ENCODE peak calls at places on chromosome 11, in ten cellular contexts. One of them, this sample, is unnamed.
A peak's percentile ranks its signal among the peaks of the same experiment; 100 is the strongest.

GRCh38 chr11:73192272-73192671 is 25.8 kb upstream of the P2RY2 start:
- DNase-seq in thoracic aorta: no peak
- DNase-seq in CD4-positive, alpha-beta T cell: no peak
- DNase-seq in lower lobe of right lung: peak; percentile 59
- DNase-seq in bronchial epithelial cell: peak; percentile 99
- DNase-seq in dorsolateral prefrontal cortex: no peak
- DNase-seq in endodermal cell: no peak
- DNase-seq in keratinocyte: peak; percentile 99
- DNase-seq in fibroblast of pulmonary artery: no peak
- DNase-seq in PC-9: peak; percentile 99
- DNase-seq in this sample: no peak

GRCh38 chr11:86873573-86874083 is 73.3 kb downstream of the PRSS23 start:
- DNase-seq in lower lobe of right lung: no peak
- DNase-seq in CD4-positive, alpha-beta T cell: no peak
- DNase-seq in PC-9: no peak
- DNase-seq in dorsolateral prefrontal cortex: no peak
- DNase-seq in endodermal cell: no peak
- DNase-seq in fibroblast of pulmonary artery: peak; percentile 65
- DNase-seq in thoracic aorta: no peak
- DNase-seq in bronchial epithelial cell: peak; percentile 7
- DNase-seq in keratinocyte: no peak
- DNase-seq in this sample: no peak

GRCh38 chr11:100925935-100926334 is 203.7 kb downstream of the PGR start:
- DNase-seq in endodermal cell: no peak
- DNase-seq in CD4-positive, alpha-beta T cell: no peak
- DNase-seq in thoracic aorta: no peak
- DNase-seq in fibroblast of pulmonary artery: peak; percentile 63
- DNase-seq in dorsolateral prefrontal cortex: no peak
- DNase-seq in keratinocyte: peak; percentile 9
- DNase-seq in PC-9: peak; percentile 66
- DNase-seq in lower lobe of right lung: no peak
- DNase-seq in bronchial epithelial cell: peak; percentile 69
- DNase-seq in this sample: no peak

GRCh38 chr11:117473692-117474091 is 146.0 kb downstream of the CEP164 start:
- DNase-seq in dorsolateral prefrontal cortex: no peak
- DNase-seq in CD4-positive, alpha-beta T cell: no peak
- DNase-seq in thoracic aorta: no peak
- DNase-seq in keratinocyte: no peak
- DNase-seq in endodermal cell: peak; percentile 69
- DNase-seq in fibroblast of pulmonary artery: no peak
- DNase-seq in bronchial epithelial cell: peak; percentile 22
- DNase-seq in PC-9: no peak
- DNase-seq in lower lobe of right lung: no peak
- DNase-seq in this sample: no peak

GRCh38 chr11:27910186-27910941 is 197.6 kb downstream of the KIF18A start:
- DNase-seq in dorsolateral prefrontal cortex: no peak
- DNase-seq in bronchial epithelial cell: peak; percentile 89
- DNase-seq in endodermal cell: peak; percentile 55
- DNase-seq in thoracic aorta: no peak
- DNase-seq in CD4-positive, alpha-beta T cell: no peak
- DNase-seq in fibroblast of pulmonary artery: peak; percentile 35
- DNase-seq in keratinocyte: peak; percentile 23
- DNase-seq in PC-9: peak; percentile 48
- DNase-seq in lower lobe of right lung: no peak
- DNase-seq in this sample: no peak

GRCh38 chr11:117418685-117419084 is 91.0 kb downstream of the CEP164 start:
- DNase-seq in thoracic aorta: no peak
- DNase-seq in endodermal cell: peak; percentile 10
- DNase-seq in keratinocyte: no peak
- DNase-seq in PC-9: no peak
- DNase-seq in fibroblast of pulmonary artery: no peak
- DNase-seq in lower lobe of right lung: no peak
- DNase-seq in bronchial epithelial cell: no peak
- DNase-seq in dorsolateral prefrontal cortex: no peak
- DNase-seq in CD4-positive, alpha-beta T cell: no peak
- DNase-seq in this sample: no peak

GRCh38 chr11:115185931-115186330 is 318.3 kb downstream of the CADM1 start:
- DNase-seq in endodermal cell: no peak
- DNase-seq in CD4-positive, alpha-beta T cell: no peak
- DNase-seq in bronchial epithelial cell: no peak
- DNase-seq in dorsolateral prefrontal cortex: no peak
- DNase-seq in keratinocyte: no peak
- DNase-seq in lower lobe of right lung: no peak
- DNase-seq in fibroblast of pulmonary artery: no peak
- DNase-seq in thoracic aorta: no peak
- DNase-seq in PC-9: no peak
- DNase-seq in this sample: no peak

GRCh38 chr11:68242616-68243015 is 29.2 kb downstream of the C11orf24 start:
- DNase-seq in keratinocyte: no peak
- DNase-seq in PC-9: no peak
- DNase-seq in endodermal cell: no peak
- DNase-seq in fibroblast of pulmonary artery: no peak
- DNase-seq in dorsolateral prefrontal cortex: no peak
- DNase-seq in thoracic aorta: no peak
- DNase-seq in lower lobe of right lung: no peak
- DNase-seq in CD4-positive, alpha-beta T cell: no peak
- DNase-seq in bronchial epithelial cell: no peak
- DNase-seq in this sample: no peak

GRCh38 chr11:30395751-30396150 is 72.8 kb downstream of the ARL14EP start:
- DNase-seq in bronchial epithelial cell: no peak
- DNase-seq in thoracic aorta: no peak
- DNase-seq in keratinocyte: no peak
- DNase-seq in CD4-positive, alpha-beta T cell: no peak
- DNase-seq in PC-9: no peak
- DNase-seq in lower lobe of right lung: no peak
- DNase-seq in dorsolateral prefrontal cortex: no peak
- DNase-seq in endodermal cell: no peak
- DNase-seq in fibroblast of pulmonary artery: no peak
- DNase-seq in this sample: no peak

GRCh38 chr11:17735823-17736772 is 1.5 kb downstream of the KCNC1 start:
- DNase-seq in bronchial epithelial cell: no peak
- DNase-seq in thoracic aorta: no peak
- DNase-seq in CD4-positive, alpha-beta T cell: no peak
- DNase-seq in dorsolateral prefrontal cortex: no peak
- DNase-seq in PC-9: no peak
- DNase-seq in fibroblast of pulmonary artery: no peak
- DNase-seq in endodermal cell: no peak
- DNase-seq in keratinocyte: no peak
- DNase-seq in lower lobe of right lung: no peak
- DNase-seq in this sample: no peak

GRCh38 chr11:32418836-32419235 is 16.5 kb downstream of the WT1 start:
- DNase-seq in keratinocyte: no peak
- DNase-seq in dorsolateral prefrontal cortex: no peak
- DNase-seq in endodermal cell: no peak
- DNase-seq in bronchial epithelial cell: peak; percentile 29
- DNase-seq in PC-9: no peak
- DNase-seq in lower lobe of right lung: no peak
- DNase-seq in thoracic aorta: no peak
- DNase-seq in CD4-positive, alpha-beta T cell: no peak
- DNase-seq in fibroblast of pulmonary artery: no peak
- DNase-seq in this sample: no peak

GRCh38 chr11:124644426-124645280 is 22.0 kb downstream of the TBRG1 start:
- DNase-seq in dorsolateral prefrontal cortex: peak; percentile 45
- DNase-seq in thoracic aorta: no peak
- DNase-seq in lower lobe of right lung: peak; percentile 51
- DNase-seq in PC-9: peak; percentile 53
- DNase-seq in fibroblast of pulmonary artery: peak; percentile 82
- DNase-seq in endodermal cell: peak; percentile 86
- DNase-seq in CD4-positive, alpha-beta T cell: no peak
- DNase-seq in bronchial epithelial cell: peak; percentile 48
- DNase-seq in keratinocyte: no peak
- DNase-seq in this sample: peak; percentile 45

GRCh38 chr11:122665882-122666281 is 10.4 kb downstream of the UBASH3B start:
- DNase-seq in lower lobe of right lung: no peak
- DNase-seq in keratinocyte: no peak
- DNase-seq in PC-9: no peak
- DNase-seq in endodermal cell: no peak
- DNase-seq in fibroblast of pulmonary artery: no peak
- DNase-seq in bronchial epithelial cell: no peak
- DNase-seq in dorsolateral prefrontal cortex: no peak
- DNase-seq in CD4-positive, alpha-beta T cell: no peak
- DNase-seq in thoracic aorta: no peak
- DNase-seq in this sample: no peak

GRCh38 chr11:94563176-94563847 is 3.9 kb upstream of the PIWIL4 start:
- DNase-seq in thoracic aorta: no peak
- DNase-seq in CD4-positive, alpha-beta T cell: no peak
- DNase-seq in fibroblast of pulmonary artery: peak; percentile 74
- DNase-seq in bronchial epithelial cell: peak; percentile 83
- DNase-seq in endodermal cell: no peak
- DNase-seq in PC-9: peak; percentile 59
- DNase-seq in keratinocyte: no peak
- DNase-seq in lower lobe of right lung: no peak
- DNase-seq in dorsolateral prefrontal cortex: no peak
- DNase-seq in this sample: no peak

GRCh38 chr11:8265681-8266241 is 2.1 kb upstream of the LMO1 start:
- DNase-seq in CD4-positive, alpha-beta T cell: no peak
- DNase-seq in thoracic aorta: no peak
- DNase-seq in keratinocyte: no peak
- DNase-seq in PC-9: no peak
- DNase-seq in dorsolateral prefrontal cortex: peak; percentile 5
- DNase-seq in bronchial epithelial cell: no peak
- DNase-seq in endodermal cell: peak; percentile 79
- DNase-seq in fibroblast of pulmonary artery: no peak
- DNase-seq in lower lobe of right lung: peak; percentile 18
- DNase-seq in this sample: peak; percentile 10
- TF ChIP-seq CTCF in CD4-positive, alpha-beta T cell: no peak
- TF ChIP-seq CTCF in thoracic aorta: no peak
- TF ChIP-seq CTCF in keratinocyte: peak; percentile 37
- TF ChIP-seq CTCF in PC-9: peak; percentile 21
- TF ChIP-seq CTCF in dorsolateral prefrontal cortex: peak; percentile 10
- TF ChIP-seq CTCF in bronchial epithelial cell: peak; percentile 26
- TF ChIP-seq CTCF in endodermal cell: peak; percentile 72
- TF ChIP-seq CTCF in fibroblast of pulmonary artery: peak; percentile 10
- TF ChIP-seq CTCF in lower lobe of right lung: no peak
- TF ChIP-seq CTCF in this sample: no peak

GRCh38 chr11:111423250-111423615 is 44.2 kb upstream of the POU2AF1 start:
- DNase-seq in dorsolateral prefrontal cortex: no peak
- DNase-seq in CD4-positive, alpha-beta T cell: no peak
- DNase-seq in lower lobe of right lung: no peak
- DNase-seq in PC-9: no peak
- DNase-seq in endodermal cell: no peak
- DNase-seq in fibroblast of pulmonary artery: no peak
- DNase-seq in thoracic aorta: no peak
- DNase-seq in keratinocyte: no peak
- DNase-seq in bronchial epithelial cell: no peak
- DNase-seq in this sample: no peak
- TF ChIP-seq CTCF in dorsolateral prefrontal cortex: no peak
- TF ChIP-seq CTCF in CD4-positive, alpha-beta T cell: no peak
- TF ChIP-seq CTCF in lower lobe of right lung: no peak
- TF ChIP-seq CTCF in PC-9: no peak
- TF ChIP-seq CTCF in endodermal cell: no peak
- TF ChIP-seq CTCF in fibroblast of pulmonary artery: no peak
- TF ChIP-seq CTCF in thoracic aorta: no peak
- TF ChIP-seq CTCF in keratinocyte: no peak
- TF ChIP-seq CTCF in bronchial epithelial cell: no peak
- TF ChIP-seq CTCF in this sample: no peak

GRCh38 chr11:61129608-61130523 is 27.6 kb downstream of the CD5 start:
- DNase-seq in lower lobe of right lung: peak; percentile 91
- DNase-seq in keratinocyte: peak; percentile 33
- DNase-seq in thoracic aorta: peak; percentile 46
- DNase-seq in endodermal cell: peak; percentile 99
- DNase-seq in dorsolateral prefrontal cortex: peak; percentile 84
- DNase-seq in bronchial epithelial cell: peak; percentile 79
- DNase-seq in fibroblast of pulmonary artery: peak; percentile 88
- DNase-seq in PC-9: peak; percentile 85
- DNase-seq in CD4-positive, alpha-beta T cell: peak; percentile 86
- DNase-seq in this sample: peak; percentile 90
- TF ChIP-seq CTCF in lower lobe of right lung: peak; percentile 100
- TF ChIP-seq CTCF in keratinocyte: peak; percentile 100
- TF ChIP-seq CTCF in thoracic aorta: peak; percentile 97
- TF ChIP-seq CTCF in endodermal cell: peak; percentile 100
- TF ChIP-seq CTCF in dorsolateral prefrontal cortex: peak; percentile 99
- TF ChIP-seq CTCF in bronchial epithelial cell: peak; percentile 100
- TF ChIP-seq CTCF in fibroblast of pulmonary artery: peak; percentile 100
- TF ChIP-seq CTCF in PC-9: peak; percentile 100
- TF ChIP-seq CTCF in CD4-positive, alpha-beta T cell: peak; percentile 99
- TF ChIP-seq CTCF in this sample: peak; percentile 100

GRCh38 chr11:4048340-4048739 is 46.3 kb upstream of the RRM1 start:
- DNase-seq in bronchial epithelial cell: peak; percentile 22
- DNase-seq in lower lobe of right lung: no peak
- DNase-seq in PC-9: no peak
- DNase-seq in keratinocyte: no peak
- DNase-seq in thoracic aorta: no peak
- DNase-seq in CD4-positive, alpha-beta T cell: no peak
- DNase-seq in dorsolateral prefrontal cortex: no peak
- DNase-seq in fibroblast of pulmonary artery: no peak
- DNase-seq in endodermal cell: no peak
- DNase-seq in this sample: no peak

GRCh38 chr11:4041731-4042391 is 52.7 kb upstream of the RRM1 start:
- DNase-seq in endodermal cell: peak; percentile 48
- DNase-seq in bronchial epithelial cell: no peak
- DNase-seq in keratinocyte: no peak
- DNase-seq in PC-9: no peak
- DNase-seq in thoracic aorta: no peak
- DNase-seq in lower lobe of right lung: no peak
- DNase-seq in fibroblast of pulmonary artery: no peak
- DNase-seq in dorsolateral prefrontal cortex: no peak
- DNase-seq in CD4-positive, alpha-beta T cell: no peak
- DNase-seq in this sample: no peak

GRCh38 chr11:4040461-4040860 is 54.1 kb upstream of the RRM1 start:
- DNase-seq in PC-9: no peak
- DNase-seq in thoracic aorta: no peak
- DNase-seq in dorsolateral prefrontal cortex: no peak
- DNase-seq in fibroblast of pulmonary artery: no peak
- DNase-seq in CD4-positive, alpha-beta T cell: no peak
- DNase-seq in lower lobe of right lung: no peak
- DNase-seq in endodermal cell: no peak
- DNase-seq in bronchial epithelial cell: no peak
- DNase-seq in keratinocyte: no peak
- DNase-seq in this sample: no peak

GRCh38 chr11:4049006-4049405 is 45.6 kb upstream of the RRM1 start:
- DNase-seq in keratinocyte: no peak
- DNase-seq in CD4-positive, alpha-beta T cell: no peak
- DNase-seq in lower lobe of right lung: no peak
- DNase-seq in bronchial epithelial cell: no peak
- DNase-seq in dorsolateral prefrontal cortex: no peak
- DNase-seq in endodermal cell: no peak
- DNase-seq in fibroblast of pulmonary artery: peak; percentile 58
- DNase-seq in thoracic aorta: no peak
- DNase-seq in PC-9: no peak
- DNase-seq in this sample: no peak

DNA sequence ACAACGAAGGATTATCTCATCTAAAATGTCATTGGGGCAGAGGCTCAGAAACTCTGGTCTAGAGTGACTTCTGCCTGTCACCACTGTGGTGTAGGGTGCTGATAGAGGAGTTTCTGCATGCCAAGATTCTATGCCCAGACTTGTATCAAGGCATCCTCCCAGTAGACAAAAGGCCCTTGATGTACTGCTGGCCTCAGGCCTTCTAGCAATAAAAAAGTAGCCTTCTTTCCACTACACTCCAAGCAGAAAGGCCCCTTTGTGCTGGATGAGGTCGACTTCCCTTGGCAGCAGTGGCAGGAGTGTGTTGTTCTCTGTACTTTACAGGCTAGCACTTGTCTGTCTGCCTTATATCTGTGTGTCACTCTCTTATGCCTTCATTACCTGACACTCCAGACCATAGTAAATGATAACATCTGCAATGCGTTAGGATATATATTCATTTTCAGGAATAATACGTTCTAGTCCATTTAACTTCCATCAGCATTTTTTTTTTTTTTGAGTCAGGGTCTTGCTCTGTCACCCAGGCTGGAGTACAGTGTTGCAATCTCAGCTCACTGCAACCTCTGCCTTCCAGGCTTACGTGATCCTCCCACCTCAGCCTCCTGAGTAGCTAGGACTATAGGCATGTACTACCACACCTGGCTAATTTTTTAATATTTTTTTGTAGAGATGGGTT is 49.5 kb upstream of the RRM1 start:
- DNase-seq in fibroblast of pulmonary artery: no peak
- DNase-seq in dorsolateral prefrontal cortex: peak; percentile 86
- DNase-seq in CD4-positive, alpha-beta T cell: no peak
- DNase-seq in lower lobe of right lung: no peak
- DNase-seq in bronchial epithelial cell: peak; percentile 89
- DNase-seq in PC-9: no peak
- DNase-seq in keratinocyte: peak; percentile 84
- DNase-seq in endodermal cell: no peak
- DNase-seq in thoracic aorta: no peak
- DNase-seq in this sample: no peak
- TF ChIP-seq CTCF in fibroblast of pulmonary artery: no peak
- TF ChIP-seq CTCF in dorsolateral prefrontal cortex: no peak
- TF ChIP-seq CTCF in CD4-positive, alpha-beta T cell: no peak
- TF ChIP-seq CTCF in lower lobe of right lung: no peak
- TF ChIP-seq CTCF in bronchial epithelial cell: no peak
- TF ChIP-seq CTCF in PC-9: no peak
- TF ChIP-seq CTCF in keratinocyte: no peak
- TF ChIP-seq CTCF in endodermal cell: no peak
- TF ChIP-seq CTCF in thoracic aorta: no peak
- TF ChIP-seq CTCF in this sample: no peak